ENCODE peak calls at places on chromosomes 2 and 18, in six cellular contexts. One of them, this sample, is unnamed.

GRCh38 chr18:40534748-40535147 is 1420.3 kb upstream of the PIK3C3 start:
- DNase-seq in GF-D8: no peak
- DNase-seq in cardiac fibroblast: peak
- DNase-seq in activated T-cell treated with anti-CD3 and anti-CD28 coated beads, Interleukin-2, amount 50 U/mL, for 24 hours: no peak
- DNase-seq in IMR-90: peak
- DNase-seq in head of caudate nucleus: no peak
- DNase-seq in this sample: no peak

GRCh38 chr2:16716944-16717343 is 51.3 kb upstream of the CYRIA start:
- DNase-seq in GF-D8: no peak
- DNase-seq in cardiac fibroblast: no peak
- DNase-seq in activated T-cell treated with anti-CD3 and anti-CD28 coated beads, Interleukin-2, amount 50 U/mL, for 24 hours: no peak
- DNase-seq in IMR-90: no peak
- DNase-seq in head of caudate nucleus: no peak
- DNase-seq in this sample: no peak

GRCh38 chr18:24979223-24979622 is 372.7 kb downstream of the ZNF521 start:
- DNase-seq in GF-D8: no peak
- DNase-seq in cardiac fibroblast: no peak
- DNase-seq in activated T-cell treated with anti-CD3 and anti-CD28 coated beads, Interleukin-2, amount 50 U/mL, for 24 hours: no peak
- DNase-seq in IMR-90: no peak
- DNase-seq in head of caudate nucleus: no peak
- DNase-seq in this sample: no peak

GRCh38 chr2:8076453-8077284 is 605.2 kb upstream of the ID2 start:
- DNase-seq in GF-D8: no peak
- DNase-seq in cardiac fibroblast: no peak
- DNase-seq in activated T-cell treated with anti-CD3 and anti-CD28 coated beads, Interleukin-2, amount 50 U/mL, for 24 hours: no peak
- DNase-seq in IMR-90: no peak
- DNase-seq in head of caudate nucleus: no peak
- DNase-seq in this sample: no peak

GRCh38 chr2:162257416-162257815 is 14.2 kb upstream of the FAP start:
- DNase-seq in GF-D8: no peak
- DNase-seq in cardiac fibroblast: peak
- DNase-seq in activated T-cell treated with anti-CD3 and anti-CD28 coated beads, Interleukin-2, amount 50 U/mL, for 24 hours: no peak
- DNase-seq in IMR-90: peak
- DNase-seq in head of caudate nucleus: no peak
- DNase-seq in this sample: no peak

GRCh38 chr2:190574169-190574568 is 39.6 kb upstream of the NEMP2 start:
- DNase-seq in GF-D8: no peak
- DNase-seq in cardiac fibroblast: peak
- DNase-seq in activated T-cell treated with anti-CD3 and anti-CD28 coated beads, Interleukin-2, amount 50 U/mL, for 24 hours: no peak
- DNase-seq in IMR-90: peak
- DNase-seq in head of caudate nucleus: no peak
- DNase-seq in this sample: no peak

GRCh38 chr2:104504331-104505073 is 349.4 kb upstream of the POU3F3 start:
- DNase-seq in GF-D8: no peak
- DNase-seq in cardiac fibroblast: no peak
- DNase-seq in activated T-cell treated with anti-CD3 and anti-CD28 coated beads, Interleukin-2, amount 50 U/mL, for 24 hours: no peak
- DNase-seq in IMR-90: no peak
- DNase-seq in head of caudate nucleus: no peak
- DNase-seq in this sample: no peak

GRCh38 chr2:240457223-240458043 is 22.0 kb downstream of the GPC1 start:
- DNase-seq in GF-D8: no peak
- DNase-seq in cardiac fibroblast: no peak
- DNase-seq in activated T-cell treated with anti-CD3 and anti-CD28 coated beads, Interleukin-2, amount 50 U/mL, for 24 hours: no peak
- DNase-seq in IMR-90: no peak
- DNase-seq in head of caudate nucleus: no peak
- DNase-seq in this sample: no peak

GRCh38 chr2:28322887-28323483 is 69.7 kb upstream of the FOSL2 start:
- DNase-seq in GF-D8: no peak
- DNase-seq in cardiac fibroblast: peak
- DNase-seq in activated T-cell treated with anti-CD3 and anti-CD28 coated beads, Interleukin-2, amount 50 U/mL, for 24 hours: no peak
- DNase-seq in IMR-90: peak
- DNase-seq in head of caudate nucleus: no peak
- DNase-seq in this sample: no peak

GRCh38 chr2:22970991-22971390 is 414.0 kb upstream of the KLHL29 start:
- DNase-seq in GF-D8: no peak
- DNase-seq in cardiac fibroblast: no peak
- DNase-seq in activated T-cell treated with anti-CD3 and anti-CD28 coated beads, Interleukin-2, amount 50 U/mL, for 24 hours: no peak
- DNase-seq in IMR-90: no peak
- DNase-seq in head of caudate nucleus: no peak
- DNase-seq in this sample: no peak

GRCh38 chr2:1748741-1749488 is 4.6 kb upstream of the PXDN start:
- DNase-seq in GF-D8: no peak
- DNase-seq in cardiac fibroblast: peak
- DNase-seq in activated T-cell treated with anti-CD3 and anti-CD28 coated beads, Interleukin-2, amount 50 U/mL, for 24 hours: no peak
- DNase-seq in IMR-90: no peak
- DNase-seq in head of caudate nucleus: no peak
- DNase-seq in this sample: no peak

GRCh38 chr2:214465386-214466146 is 54.7 kb downstream of the VWC2L start:
- DNase-seq in GF-D8: no peak
- DNase-seq in cardiac fibroblast: peak
- DNase-seq in activated T-cell treated with anti-CD3 and anti-CD28 coated beads, Interleukin-2, amount 50 U/mL, for 24 hours: no peak
- DNase-seq in IMR-90: peak
- DNase-seq in head of caudate nucleus: no peak
- DNase-seq in this sample: no peak

GRCh38 chr2:138421971-138422335 is 79.6 kb upstream of the SPOPL start:
- DNase-seq in GF-D8: peak
- DNase-seq in cardiac fibroblast: peak
- DNase-seq in activated T-cell treated with anti-CD3 and anti-CD28 coated beads, Interleukin-2, amount 50 U/mL, for 24 hours: no peak
- DNase-seq in IMR-90: peak
- DNase-seq in head of caudate nucleus: no peak
- DNase-seq in this sample: peak

GRCh38 chr2:100821255-100821912 is 1.4 kb downstream of the NPAS2 start:
- DNase-seq in GF-D8: no peak
- DNase-seq in cardiac fibroblast: peak
- DNase-seq in activated T-cell treated with anti-CD3 and anti-CD28 coated beads, Interleukin-2, amount 50 U/mL, for 24 hours: no peak
- DNase-seq in IMR-90: no peak
- DNase-seq in head of caudate nucleus: no peak
- DNase-seq in this sample: no peak

GRCh38 chr2:169361706-169362345 is 508 bp downstream of the LRP2 start:
- DNase-seq in GF-D8: no peak
- DNase-seq in cardiac fibroblast: no peak
- DNase-seq in activated T-cell treated with anti-CD3 and anti-CD28 coated beads, Interleukin-2, amount 50 U/mL, for 24 hours: peak
- DNase-seq in IMR-90: no peak
- DNase-seq in head of caudate nucleus: peak
- DNase-seq in this sample: no peak

GRCh38 chr18:69969491-69969890 is 21.8 kb upstream of the CD226 start:
- DNase-seq in GF-D8: peak
- DNase-seq in cardiac fibroblast: peak
- DNase-seq in activated T-cell treated with anti-CD3 and anti-CD28 coated beads, Interleukin-2, amount 50 U/mL, for 24 hours: no peak
- DNase-seq in IMR-90: no peak
- DNase-seq in head of caudate nucleus: no peak
- DNase-seq in this sample: no peak

GRCh38 chr18:12247946-12248345 is 6.2 kb upstream of the CIDEA start:
- DNase-seq in GF-D8: no peak
- DNase-seq in cardiac fibroblast: no peak
- DNase-seq in activated T-cell treated with anti-CD3 and anti-CD28 coated beads, Interleukin-2, amount 50 U/mL, for 24 hours: no peak
- DNase-seq in IMR-90: no peak
- DNase-seq in head of caudate nucleus: no peak
- DNase-seq in this sample: no peak

GRCh38 chr2:86078801-86079545 is 26.7 kb downstream of the POLR1A start:
- DNase-seq in GF-D8: no peak
- DNase-seq in cardiac fibroblast: peak
- DNase-seq in activated T-cell treated with anti-CD3 and anti-CD28 coated beads, Interleukin-2, amount 50 U/mL, for 24 hours: no peak
- DNase-seq in IMR-90: peak
- DNase-seq in head of caudate nucleus: peak
- DNase-seq in this sample: no peak

GRCh38 chr2:23330214-23330613 is 54.8 kb upstream of the KLHL29 start:
- DNase-seq in GF-D8: no peak
- DNase-seq in cardiac fibroblast: peak
- DNase-seq in activated T-cell treated with anti-CD3 and anti-CD28 coated beads, Interleukin-2, amount 50 U/mL, for 24 hours: no peak
- DNase-seq in IMR-90: peak
- DNase-seq in head of caudate nucleus: no peak
- DNase-seq in this sample: no peak

GRCh38 chr2:66897181-66897580 is 462.3 kb downstream of the MEIS1 start:
- DNase-seq in GF-D8: no peak
- DNase-seq in cardiac fibroblast: peak
- DNase-seq in activated T-cell treated with anti-CD3 and anti-CD28 coated beads, Interleukin-2, amount 50 U/mL, for 24 hours: no peak
- DNase-seq in IMR-90: peak
- DNase-seq in head of caudate nucleus: no peak
- DNase-seq in this sample: no peak

GRCh38 chr2:161571051-161571429 is 53.2 kb upstream of the SLC4A10 start:
- DNase-seq in GF-D8: no peak
- DNase-seq in cardiac fibroblast: no peak
- DNase-seq in activated T-cell treated with anti-CD3 and anti-CD28 coated beads, Interleukin-2, amount 50 U/mL, for 24 hours: no peak
- DNase-seq in IMR-90: no peak
- DNase-seq in head of caudate nucleus: no peak
- DNase-seq in this sample: no peak

GRCh38 chr2:209495855-209496585 is 72.2 kb downstream of the MAP2 start:
- DNase-seq in GF-D8: no peak
- DNase-seq in cardiac fibroblast: peak
- DNase-seq in activated T-cell treated with anti-CD3 and anti-CD28 coated beads, Interleukin-2, amount 50 U/mL, for 24 hours: no peak
- DNase-seq in IMR-90: peak
- DNase-seq in head of caudate nucleus: peak
- DNase-seq in this sample: peak

GRCh38 chr2:238462782-238463396 is 36.2 kb downstream of the ASB1 start:
- DNase-seq in GF-D8: peak
- DNase-seq in cardiac fibroblast: peak
- DNase-seq in activated T-cell treated with anti-CD3 and anti-CD28 coated beads, Interleukin-2, amount 50 U/mL, for 24 hours: no peak
- DNase-seq in IMR-90: peak
- DNase-seq in head of caudate nucleus: no peak
- DNase-seq in this sample: no peak

GRCh38 chr2:225456619-225457260 is 57.2 kb downstream of the NYAP2 start:
- DNase-seq in GF-D8: no peak
- DNase-seq in cardiac fibroblast: no peak
- DNase-seq in activated T-cell treated with anti-CD3 and anti-CD28 coated beads, Interleukin-2, amount 50 U/mL, for 24 hours: no peak
- DNase-seq in IMR-90: no peak
- DNase-seq in head of caudate nucleus: no peak
- DNase-seq in this sample: no peak

GRCh38 chr2:20507166-20507692 is 60.4 kb downstream of the RHOB start:
- DNase-seq in GF-D8: no peak
- DNase-seq in cardiac fibroblast: peak
- DNase-seq in activated T-cell treated with anti-CD3 and anti-CD28 coated beads, Interleukin-2, amount 50 U/mL, for 24 hours: no peak
- DNase-seq in IMR-90: peak
- DNase-seq in head of caudate nucleus: no peak
- DNase-seq in this sample: no peak